ENCODE peak calls at places on chromosomes 11 and 22, in five cellular contexts. One of them, this sample, is unnamed.

GRCh38 chr11:14655435-14655834 is 11.8 kb downstream of the PDE3B start:
- DNase-seq in neural crest cell: no peak
- DNase-seq in smooth muscle cell of the brain vasculature: no peak
- DNase-seq in CD8-positive, alpha-beta memory T cell: no peak
- DNase-seq in HAP-1: no peak
- DNase-seq in this sample: no peak

GRCh38 chr11:128361451-128362020 is 225.8 kb downstream of the ETS1 start:
- DNase-seq in neural crest cell: no peak
- DNase-seq in smooth muscle cell of the brain vasculature: no peak
- DNase-seq in CD8-positive, alpha-beta memory T cell: no peak
- DNase-seq in HAP-1: no peak
- DNase-seq in this sample: no peak

GRCh38 chr22:20552450-20552894 is 45.1 kb downstream of the MED15 start:
- DNase-seq in neural crest cell: no peak
- DNase-seq in smooth muscle cell of the brain vasculature: no peak
- DNase-seq in CD8-positive, alpha-beta memory T cell: no peak
- DNase-seq in HAP-1: no peak
- DNase-seq in this sample: peak; percentile 74

GRCh38 chr22:47168900-47169800 is 406.7 kb downstream of the TBC1D22A start:
- DNase-seq in neural crest cell: no peak
- DNase-seq in smooth muscle cell of the brain vasculature: no peak
- DNase-seq in CD8-positive, alpha-beta memory T cell: no peak
- DNase-seq in HAP-1: peak; percentile 37
- DNase-seq in this sample: peak; percentile 52

GRCh38 chr11:126007263-126007662 is 55.4 kb downstream of the CDON start:
- DNase-seq in neural crest cell: no peak
- DNase-seq in smooth muscle cell of the brain vasculature: no peak
- DNase-seq in CD8-positive, alpha-beta memory T cell: no peak
- DNase-seq in HAP-1: no peak
- DNase-seq in this sample: peak; percentile 57

GRCh38 chr11:20032127-20032526 is 128.1 kb downstream of the DBX1 start:
- DNase-seq in neural crest cell: no peak
- DNase-seq in smooth muscle cell of the brain vasculature: no peak
- DNase-seq in CD8-positive, alpha-beta memory T cell: no peak
- DNase-seq in HAP-1: no peak
- DNase-seq in this sample: no peak

GRCh38 chr11:67409261-67409666 is 5.4 kb downstream of the TBC1D10C start:
- DNase-seq in neural crest cell: no peak
- DNase-seq in smooth muscle cell of the brain vasculature: no peak
- DNase-seq in CD8-positive, alpha-beta memory T cell: peak; percentile 62
- DNase-seq in HAP-1: no peak
- DNase-seq in this sample: no peak

GRCh38 chr11:113316251-113316650 is 1.9 kb downstream of the TTC12 start:
- DNase-seq in neural crest cell: no peak
- DNase-seq in smooth muscle cell of the brain vasculature: no peak
- DNase-seq in CD8-positive, alpha-beta memory T cell: no peak
- DNase-seq in HAP-1: no peak
- DNase-seq in this sample: no peak

GRCh38 chr22:35424081-35424480 is 24.1 kb downstream of the MCM5 start:
- DNase-seq in neural crest cell: no peak
- DNase-seq in smooth muscle cell of the brain vasculature: no peak
- DNase-seq in CD8-positive, alpha-beta memory T cell: no peak
- DNase-seq in HAP-1: no peak
- DNase-seq in this sample: no peak

GRCh38 chr11:19734171-19734570 is 21.5 kb downstream of the NAV2 start:
- DNase-seq in neural crest cell: no peak
- DNase-seq in smooth muscle cell of the brain vasculature: no peak
- DNase-seq in CD8-positive, alpha-beta memory T cell: no peak
- DNase-seq in HAP-1: no peak
- DNase-seq in this sample: no peak

GRCh38 chr11:126790550-126790981 is 210.0 kb downstream of the KIRREL3 start:
- DNase-seq in neural crest cell: no peak
- DNase-seq in smooth muscle cell of the brain vasculature: no peak
- DNase-seq in CD8-positive, alpha-beta memory T cell: no peak
- DNase-seq in HAP-1: peak; percentile 25
- DNase-seq in this sample: peak; percentile 87

GRCh38 chr11:46363455-46363920 is 16.2 kb downstream of the DGKZ start:
- DNase-seq in neural crest cell: no peak
- DNase-seq in smooth muscle cell of the brain vasculature: no peak
- DNase-seq in CD8-positive, alpha-beta memory T cell: no peak
- DNase-seq in HAP-1: no peak
- DNase-seq in this sample: no peak

GRCh38 chr11:20099527-20099926 is 60.7 kb downstream of the DBX1 start:
- DNase-seq in neural crest cell: no peak
- DNase-seq in smooth muscle cell of the brain vasculature: no peak
- DNase-seq in CD8-positive, alpha-beta memory T cell: no peak
- DNase-seq in HAP-1: no peak
- DNase-seq in this sample: no peak

GRCh38 chr11:129992161-129992944 is 10.3 kb downstream of the PRDM10 start:
- DNase-seq in neural crest cell: no peak
- DNase-seq in smooth muscle cell of the brain vasculature: no peak
- DNase-seq in CD8-positive, alpha-beta memory T cell: no peak
- DNase-seq in HAP-1: peak; percentile 33
- DNase-seq in this sample: no peak

GRCh38 chr11:131656179-131656838 is 285.9 kb downstream of the NTM start:
- DNase-seq in neural crest cell: no peak
- DNase-seq in smooth muscle cell of the brain vasculature: no peak
- DNase-seq in CD8-positive, alpha-beta memory T cell: no peak
- DNase-seq in HAP-1: no peak
- DNase-seq in this sample: no peak

GRCh38 chr11:78254263-78254662 is 65.5 kb downstream of the USP35 start:
- DNase-seq in neural crest cell: no peak
- DNase-seq in smooth muscle cell of the brain vasculature: no peak
- DNase-seq in CD8-positive, alpha-beta memory T cell: no peak
- DNase-seq in HAP-1: no peak
- DNase-seq in this sample: no peak

GRCh38 chr11:61999141-61999975 is 31.9 kb upstream of the FTH1 start:
- DNase-seq in neural crest cell: no peak
- DNase-seq in smooth muscle cell of the brain vasculature: no peak
- DNase-seq in CD8-positive, alpha-beta memory T cell: no peak
- DNase-seq in HAP-1: no peak
- DNase-seq in this sample: no peak

GRCh38 chr22:36773935-36774334 is 2.0 kb downstream of the IFT27 start:
- DNase-seq in neural crest cell: no peak
- DNase-seq in smooth muscle cell of the brain vasculature: no peak
- DNase-seq in CD8-positive, alpha-beta memory T cell: no peak
- DNase-seq in HAP-1: no peak
- DNase-seq in this sample: peak; percentile 49

GRCh38 chr11:62108017-62108750 is 15.6 kb upstream of the INCENP start:
- DNase-seq in neural crest cell: peak; percentile 21
- DNase-seq in smooth muscle cell of the brain vasculature: no peak
- DNase-seq in CD8-positive, alpha-beta memory T cell: no peak
- DNase-seq in HAP-1: peak; percentile 50
- DNase-seq in this sample: peak; percentile 70

GRCh38 chr11:75563978-75564552 is 2.0 kb downstream of the SERPINH1 start:
- DNase-seq in neural crest cell: peak; percentile 59
- DNase-seq in smooth muscle cell of the brain vasculature: no peak
- DNase-seq in CD8-positive, alpha-beta memory T cell: no peak
- DNase-seq in HAP-1: peak; percentile 66
- DNase-seq in this sample: peak; percentile 88

GRCh38 chr22:32389685-32390084 is 22.4 kb downstream of the RTCB start:
- DNase-seq in neural crest cell: peak; percentile 30
- DNase-seq in smooth muscle cell of the brain vasculature: no peak
- DNase-seq in CD8-positive, alpha-beta memory T cell: no peak
- DNase-seq in HAP-1: peak; percentile 29
- DNase-seq in this sample: no peak

GRCh38 chr11:104033134-104033533 is 3.3 kb upstream of the DDI1 start:
- DNase-seq in neural crest cell: no peak
- DNase-seq in smooth muscle cell of the brain vasculature: peak; percentile 13
- DNase-seq in CD8-positive, alpha-beta memory T cell: no peak
- DNase-seq in HAP-1: no peak
- DNase-seq in this sample: peak; percentile 68

GRCh38 chr11:20631525-20632168 is 32.2 kb downstream of the SLC6A5 start:
- DNase-seq in neural crest cell: no peak
- DNase-seq in smooth muscle cell of the brain vasculature: no peak
- DNase-seq in CD8-positive, alpha-beta memory T cell: no peak
- DNase-seq in HAP-1: no peak
- DNase-seq in this sample: no peak